ENCODE peak calls at places on chromosome 1, in seven cellular contexts. Y, V, F, J, K, G and Q are unnamed samples.

GRCh38 chr1:221335161-221336101 is 406.5 kb downstream of the DUSP10 start:
- DNase-seq in Y (no peak), F (peak), J (peak), K (no peak), G (no peak), V (no peak), Q (peak)

GRCh38 chr1:239725933-239726332 is 339.6 kb downstream of the CHRM3 start:
- DNase-seq in K (no peak), Y (no peak), J (no peak), G (no peak), F (no peak), V (no peak), Q (no peak)

GRCh38 chr1:188314557-188315137 is 1485.9 kb downstream of the PLA2G4A start:
- DNase-seq in V (no peak), K (no peak), Y (no peak), J (no peak), G (no peak), F (no peak), Q (no peak)

GRCh38 chr1:234238060-234238459 is 135.2 kb upstream of the COA6 start:
- DNase-seq in G (no peak), K (no peak), F (no peak), V (no peak), Y (no peak), J (no peak), Q (no peak)

GRCh38 chr1:155474156-155474555 is 88.4 kb downstream of the ASH1L start:
- DNase-seq in Y (no peak), K (no peak), G (no peak), V (no peak), F (no peak), J (no peak), Q (no peak)

GRCh38 chr1:101567582-101568189 is 330.9 kb downstream of the S1PR1 start:
- DNase-seq in V (peak), J (peak), Y (peak), K (no peak), F (no peak), G (peak), Q (no peak)

GRCh38 chr1:41657101-41657500 is 172.6 kb upstream of the EDN2 start:
- DNase-seq in Y (no peak), J (no peak), G (no peak), K (peak), V (no peak), F (no peak), Q (no peak)

GRCh38 chr1:68321084-68321685 is 88.9 kb upstream of the WLS start:
- DNase-seq in V (no peak), F (no peak), Y (no peak), J (peak), K (peak), G (no peak), Q (peak)

GRCh38 chr1:18948048-18948912 is 8.2 kb downstream of the IFFO2 start:
- DNase-seq in Y (no peak), V (peak), J (peak), K (peak), G (peak), F (no peak), Q (no peak)

GRCh38 chr1:160211010-160211790 is 6.0 kb downstream of the PEA15 start:
- DNase-seq in V (no peak), G (no peak), F (no peak), K (no peak), Y (no peak), J (no peak), Q (no peak)